ENCODE peak calls at places on chromosomes 7 and 10, in five cellular contexts. R is A549, J is HCT116, U is endothelial cell of umbilical vein, B is HepG2. X is an unnamed sample.

GRCh38 chr10:100008708-100009282 is 952 bp downstream of the DNMBP start:
- DNase-seq in B (no peak), U (peak; percentile 57), R (no peak), J (no peak), X (no peak)

GRCh38 chr10:95988702-95989101 is 54.7 kb upstream of the CCNJ start:
- DNase-seq in B (no peak), J (no peak), R (peak; percentile 13), U (no peak), X (no peak)

GRCh38 chr7:107813524-107813923 is 10.5 kb upstream of the SLC26A3 start:
- DNase-seq in J (no peak), R (no peak), B (no peak), U (no peak), X (no peak)

GRCh38 chr7:101740981-101741725 is 76.3 kb upstream of the CUX1 start:
- DNase-seq in R (no peak), B (no peak), U (no peak), J (no peak), X (peak; percentile 98)

GRCh38 chr7:46710927-46711326 is 789.9 kb upstream of the IGFBP3 start:
- DNase-seq in J (no peak), R (no peak), B (no peak), U (no peak), X (no peak)

GRCh38 chr10:132700168-132701098 is 85.5 kb downstream of the NKX6-2 start:
- DNase-seq in B (no peak), R (no peak), J (no peak), U (no peak), X (no peak)

GRCh38 chr7:44491229-44491628 is 771 bp upstream of the NUDCD3 start:
- DNase-seq in J (no peak), U (no peak), R (no peak), B (no peak), X (no peak)

GRCh38 chr10:4771554-4772201 is 54.3 kb upstream of the AKR1E2 start:
- DNase-seq in B (peak; percentile 13), J (no peak), U (no peak), R (no peak), X (no peak)

GRCh38 chr7:93120981-93121549 is 3.3 kb upstream of the SAMD9 start:
- DNase-seq in U (no peak), R (no peak), J (no peak), B (no peak), X (no peak)

GRCh38 chr10:116207180-116207579 is 65.8 kb downstream of the GFRA1 start:
- DNase-seq in R (no peak), U (no peak), B (peak; percentile 24), J (no peak), X (no peak)

GRCh38 chr7:94969434-94970084 is 62.2 kb downstream of the PPP1R9A start:
- DNase-seq in B (peak; percentile 77), J (no peak), R (peak; percentile 56), U (no peak), X (no peak)

GRCh38 chr7:22832422-22832821 is 9.8 kb upstream of the TOMM7 start:
- DNase-seq in J (no peak), R (no peak), U (no peak), B (no peak), X (no peak)

GRCh38 chr7:1354661-1355567 is 104.4 kb downstream of the MICALL2 start:
- DNase-seq in B (no peak), J (no peak), U (no peak), R (no peak), X (no peak)

GRCh38 chr10:99917963-99918825 is 91.6 kb downstream of the DNMBP start:
- DNase-seq in J (no peak), U (peak; percentile 90), R (peak; percentile 56), B (no peak), X (no peak)

DNA sequence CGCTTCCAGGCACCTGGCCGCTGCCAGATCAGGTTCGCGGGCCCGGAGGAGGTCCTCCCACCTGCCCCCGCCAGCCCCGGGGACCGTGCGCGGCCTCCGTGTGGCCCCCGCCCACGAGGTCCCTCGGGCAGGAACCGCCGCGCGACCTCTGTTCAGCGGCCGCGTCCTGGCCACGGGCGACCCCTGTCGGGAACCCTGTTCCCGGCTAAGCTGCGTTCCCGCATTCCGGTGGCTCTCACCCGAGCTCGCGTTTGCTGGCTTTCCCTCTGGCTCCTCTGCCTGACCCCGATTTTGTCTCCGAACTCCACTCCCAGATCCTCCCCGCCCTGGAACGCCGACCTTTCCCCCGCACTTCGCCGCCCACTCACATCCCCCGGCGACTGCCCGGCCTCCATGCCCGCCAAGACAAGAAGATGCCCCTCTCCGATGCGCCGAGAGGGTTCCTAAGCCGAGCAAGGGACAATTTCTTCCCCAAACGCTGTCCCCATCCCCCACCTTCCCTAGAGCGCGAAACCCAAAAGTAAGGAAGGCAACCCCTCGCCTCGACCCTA is 2.3 kb downstream of the SFMBT2 start:
- DNase-seq in B (no peak), U (peak; percentile 16), R (peak; percentile 68), J (no peak), X (peak; percentile 70)
- TF ChIP-seq MAX in B (no peak), U (no peak), R (peak; percentile 83), J (no peak), X (peak; percentile 20)

DNA sequence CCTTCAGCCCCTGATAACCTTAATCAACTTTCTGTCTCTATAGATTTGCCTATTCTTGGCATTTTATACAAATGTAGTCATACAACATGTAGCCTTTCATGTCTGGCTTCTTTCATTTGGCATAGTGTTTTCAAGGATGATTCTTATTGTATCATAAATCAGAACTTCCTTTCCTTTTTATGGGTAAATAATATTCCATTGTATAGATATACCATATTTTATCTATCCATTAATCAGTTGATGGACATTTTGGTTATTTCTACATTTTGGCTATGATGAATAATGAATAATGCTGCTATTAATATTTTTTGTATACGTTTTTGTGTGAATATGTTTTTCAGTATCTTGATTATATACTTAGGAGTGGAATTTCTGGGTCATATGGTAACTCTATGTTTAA is 720.8 kb downstream of the LRMDA start:
- DNase-seq in B (no peak), U (no peak), R (no peak), J (no peak), X (no peak)
- TF ChIP-seq POLR2A in B (no peak), U (no peak), R (no peak), J (no peak), X (no peak)

DNA sequence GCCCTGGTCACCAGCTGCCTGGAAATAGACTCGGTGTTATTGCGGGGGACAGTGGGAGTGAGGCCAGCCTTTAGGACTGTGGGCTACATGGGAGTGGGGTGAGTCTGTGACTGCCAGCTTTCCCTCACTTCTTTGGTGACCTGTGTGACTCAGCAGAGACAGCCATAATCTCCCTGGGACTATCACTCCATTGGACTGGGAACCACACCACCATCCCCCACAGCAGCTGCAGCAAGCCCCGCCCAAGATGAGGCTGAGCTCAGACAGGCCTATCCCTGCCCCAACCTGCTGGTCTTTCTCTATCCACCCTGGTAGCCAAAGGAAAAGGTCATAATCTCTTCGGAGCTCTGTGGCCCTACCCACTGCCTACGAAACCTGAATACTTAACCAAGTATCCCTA is 263.2 kb downstream of the FZD1 start:
- DNase-seq in J (no peak), U (no peak), B (no peak), R (no peak), X (no peak)
- TF ChIP-seq MAX in J (no peak), U (no peak), B (no peak), R (no peak), X (no peak)

DNA sequence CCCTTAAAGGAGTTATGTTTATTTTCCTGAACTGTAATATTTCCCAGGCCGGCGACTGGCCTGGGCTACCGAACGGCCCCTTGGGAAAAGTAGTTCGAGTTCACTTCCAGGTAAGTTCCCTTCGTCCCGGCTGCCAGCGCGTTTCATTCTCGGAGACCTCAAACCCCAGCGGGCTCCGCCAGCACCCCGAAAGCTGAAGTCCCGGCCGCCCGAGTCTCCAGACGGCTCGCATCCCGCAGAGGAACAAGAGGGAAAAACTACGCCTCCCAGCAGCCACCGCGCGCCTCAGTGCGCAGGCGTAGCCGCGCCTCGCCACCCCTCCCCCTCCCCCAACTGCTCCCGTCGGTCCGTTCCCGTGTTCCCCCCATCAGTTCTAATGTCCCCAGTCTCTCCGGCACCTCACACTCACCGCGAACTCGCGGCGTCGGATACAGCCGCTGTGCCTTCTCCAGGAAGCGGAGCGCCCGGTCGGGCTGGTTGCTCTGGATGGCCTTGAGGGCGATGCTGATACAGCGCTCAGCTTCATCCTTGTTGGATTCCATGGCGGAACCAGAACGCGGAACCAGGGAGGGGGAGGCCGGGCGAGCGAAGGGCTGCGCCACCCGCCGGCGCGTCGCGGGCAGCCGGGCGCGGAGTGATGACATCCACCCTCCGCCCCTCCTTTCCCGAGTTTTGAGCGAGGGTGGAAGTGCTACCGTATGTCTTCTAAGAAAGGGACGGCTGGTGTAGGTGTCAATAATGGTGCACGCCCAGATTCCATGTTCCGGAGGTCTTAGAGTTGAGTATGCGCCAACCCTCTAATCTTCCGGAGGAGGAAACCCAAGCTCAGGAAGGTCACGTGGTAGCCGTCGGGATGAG is at the start of gene DNAJB12:
- DNase-seq in J (peak; percentile 97), U (peak; percentile 95), B (peak; percentile 92), R (peak; percentile 98), X (peak; percentile 98)
- TF ChIP-seq POLR2A in J (peak; percentile 57), U (peak; percentile 71), B (peak; percentile 79), R (peak; percentile 64), X (peak; percentile 91)